ENCODE peak calls at places on chromosomes 13 and 19, in six cellular contexts. U is tibial nerve, Z is uterus, V is cardiac muscle cell, M is breast epithelium, J is adipocyte. N is an unnamed sample.

GRCh38 chr13:83827338-83827737 is 54.9 kb downstream of the SLITRK1 start:
- DNase-seq in M (no peak), Z (no peak), U (no peak), J (no peak), V (no peak), N (no peak)

GRCh38 chr19:474126-475078 is 13.6 kb upstream of the SHC2 start:
- DNase-seq in V (no peak), Z (no peak), J (no peak), M (no peak), U (no peak), N (no peak)

GRCh38 chr13:72677431-72677830 is 50.0 kb downstream of the MZT1 start:
- DNase-seq in V (no peak), U (no peak), Z (no peak), M (no peak), J (no peak), N (no peak)

GRCh38 chr19:55626350-55626749 is 2.0 kb upstream of the ZNF784 start:
- DNase-seq in U (no peak), J (no peak), Z (no peak), V (no peak), M (no peak), N (peak; percentile 87)

GRCh38 chr19:35140898-35141626 is 2.0 kb upstream of the FXYD7 start:
- DNase-seq in M (peak; percentile 93), J (peak; percentile 93), U (peak; percentile 94), V (peak; percentile 94), Z (peak; percentile 97), N (peak; percentile 90)

GRCh38 chr13:103277099-103277498 is 210.9 kb upstream of the SLC10A2 start:
- DNase-seq in M (no peak), U (no peak), Z (no peak), V (no peak), J (no peak), N (no peak)

GRCh38 chr19:4310247-4311121 is 6.1 kb downstream of the FSD1 start:
- DNase-seq in V (no peak), Z (no peak), J (no peak), M (no peak), U (no peak), N (no peak)

GRCh38 chr13:36673838-36674326 is at the start of gene SERTM1:
- DNase-seq in U (no peak), M (no peak), Z (peak; percentile 74), V (peak; percentile 82), J (peak; percentile 47), N (no peak)

GRCh38 chr13:62829476-62829875 is 1413.8 kb upstream of the PCDH20 start:
- DNase-seq in U (no peak), Z (no peak), J (no peak), V (no peak), M (no peak), N (no peak)

GRCh38 chr19:9935409-9936062 is 779 bp downstream of the OLFM2 start:
- DNase-seq in U (no peak), V (no peak), Z (peak; percentile 21), M (no peak), J (peak; percentile 36), N (no peak)

GRCh38 chr13:84844473-84844872 is 954.7 kb downstream of the SLITRK6 start:
- DNase-seq in V (peak; percentile 20), M (no peak), Z (no peak), J (peak; percentile 54), U (no peak), N (no peak)

GRCh38 chr13:43129021-43129420 is 105.6 kb downstream of the DNAJC15 start:
- DNase-seq in M (no peak), J (no peak), Z (no peak), U (no peak), V (no peak), N (no peak)

GRCh38 chr19:49691243-49692101 is 556 bp downstream of the CPT1C start:
- DNase-seq in V (peak; percentile 85), J (peak; percentile 90), Z (peak; percentile 73), M (no peak), U (no peak), N (no peak)

GRCh38 chr13:106083620-106084350 is 451.7 kb downstream of the EFNB2 start:
- DNase-seq in Z (no peak), J (peak; percentile 69), M (no peak), U (no peak), V (peak; percentile 31), N (no peak)

GRCh38 chr19:618674-619285 is 14.6 kb downstream of the POLRMT start:
- DNase-seq in M (no peak), U (no peak), J (no peak), V (no peak), Z (no peak), N (no peak)

GRCh38 chr13:41568990-41569387 is 111.6 kb downstream of the RGCC start:
- DNase-seq in Z (no peak), M (no peak), J (peak; percentile 78), U (no peak), V (no peak), N (no peak)

GRCh38 chr19:41861098-41861768 is 1.2 kb downstream of the RPS19 start:
- DNase-seq in J (peak; percentile 19), M (no peak), U (no peak), Z (no peak), V (no peak), N (no peak)

GRCh38 chr13:31016342-31017325 is 84.2 kb downstream of the TEX26 start:
- DNase-seq in U (no peak), Z (no peak), V (no peak), M (no peak), J (no peak), N (no peak)

GRCh38 chr13:111609631-111610030 is 289.2 kb downstream of the TEX29 start:
- DNase-seq in V (no peak), J (no peak), U (no peak), Z (no peak), M (no peak), N (no peak)

GRCh38 chr13:32407854-32408253 is 20.1 kb downstream of the N4BP2L1 start:
- DNase-seq in J (no peak), V (no peak), M (no peak), U (no peak), Z (no peak), N (no peak)

DNA sequence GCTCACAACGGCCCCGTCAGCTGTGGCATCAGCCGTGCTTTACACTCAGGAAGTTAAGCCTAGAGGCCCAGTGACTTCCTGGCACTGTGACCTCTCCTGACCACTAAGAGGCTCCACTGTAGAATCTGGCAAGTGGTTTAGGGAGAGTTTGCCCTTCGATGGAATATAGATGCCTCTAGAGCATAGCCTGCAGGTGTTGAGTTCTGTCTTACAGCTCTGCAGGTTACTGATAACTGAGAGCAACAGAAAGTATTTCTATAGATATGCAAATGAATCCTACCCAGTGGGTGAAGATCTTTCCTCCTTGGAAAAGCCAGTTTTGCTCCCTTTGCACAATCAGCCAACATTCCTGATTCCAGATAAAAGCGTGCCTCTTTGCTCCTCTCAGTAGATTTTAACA is 35.8 kb downstream of the ATP12A start:
- DNase-seq in J (no peak), Z (no peak), M (no peak), U (no peak), V (peak; percentile 7), N (no peak)
- H3K4me3 ChIP-seq in J (no peak overlapping the region), Z (no peak overlapping the region), M (no peak overlapping the region), U (no peak overlapping the region), V (no peak overlapping the region), N (no peak overlapping the region)

GRCh38 chr19:8208710-8209110 is 460 bp upstream of the CERS4 start:
- DNase-seq in Z (no peak), U (peak; percentile 30), M (peak; percentile 73), J (no peak), V (no peak), N (no peak)

GRCh38 chr19:8209965-8210659 is 942 bp downstream of the CERS4 start:
- DNase-seq in Z (no peak), J (no peak), V (no peak), U (no peak), M (no peak), N (no peak)

GRCh38 chr19:8210660-8211101 is 1.5 kb downstream of the CERS4 start:
- DNase-seq in J (no peak), M (no peak), U (no peak), V (no peak), Z (no peak), N (no peak)

GRCh38 chr19:8208119-8208709 is 956 bp upstream of the CERS4 start:
- DNase-seq in Z (peak; percentile 34), V (no peak), M (no peak), J (peak; percentile 3), U (no peak), N (no peak)

DNA sequence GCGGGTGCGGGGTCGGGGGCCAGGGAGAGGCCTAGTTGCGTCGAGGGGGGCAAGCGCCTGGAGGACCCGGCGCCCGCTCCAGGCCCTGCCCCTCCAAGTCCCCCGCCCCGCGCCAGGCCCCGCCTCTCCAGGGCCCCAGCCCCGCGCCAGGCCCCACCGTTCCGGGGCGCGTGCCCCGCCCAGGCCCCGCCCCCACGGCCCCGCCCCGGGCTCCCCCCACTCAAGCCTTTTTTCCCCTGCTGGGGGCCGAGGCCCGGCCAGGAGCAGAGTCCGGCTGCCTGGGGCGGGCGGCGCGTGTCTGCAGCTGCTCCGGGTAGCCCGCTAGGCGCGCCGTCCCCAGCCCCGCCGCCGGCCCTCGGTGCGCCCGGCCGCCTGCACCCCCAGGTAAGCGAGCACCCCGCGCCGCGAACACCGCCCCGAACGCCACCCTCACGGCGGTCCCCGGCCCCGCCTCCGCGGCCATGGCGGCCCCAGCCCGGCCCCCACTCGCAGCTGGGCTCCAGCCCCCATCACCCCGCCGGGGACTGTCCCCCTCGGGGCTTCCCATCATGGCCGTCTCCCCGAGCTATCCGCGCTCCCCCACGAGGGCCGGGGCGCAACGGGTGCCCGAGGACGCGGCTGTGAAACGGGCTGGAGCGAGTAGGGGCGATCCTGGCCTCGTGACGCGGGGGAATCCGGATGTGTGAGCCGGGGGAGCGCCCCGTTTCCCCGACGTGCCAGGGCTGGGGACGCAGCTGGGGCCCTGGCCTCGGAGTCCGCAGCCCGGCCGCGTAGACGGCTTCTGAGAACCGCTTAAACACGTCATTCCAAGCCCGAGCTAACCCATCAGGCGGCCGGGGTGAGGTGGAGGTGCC is at the start of gene CERS4:
- DNase-seq in M (peak; percentile 76), V (peak; percentile 90), U (peak; percentile 48), Z (peak; percentile 85), J (peak; percentile 78), N (peak; percentile 86)
- H3K4me1 ChIP-seq in M (peaks cover 4% of the 10 kb centered on the region), V (peaks cover 5% of the 10 kb centered on the region), U (peaks cover 8% of the 10 kb centered on the region), Z (peaks cover 7% of the 10 kb centered on the region), J (peaks cover 11% of the 10 kb centered on the region), N (peaks cover 15% of the 10 kb centered on the region)

DNA sequence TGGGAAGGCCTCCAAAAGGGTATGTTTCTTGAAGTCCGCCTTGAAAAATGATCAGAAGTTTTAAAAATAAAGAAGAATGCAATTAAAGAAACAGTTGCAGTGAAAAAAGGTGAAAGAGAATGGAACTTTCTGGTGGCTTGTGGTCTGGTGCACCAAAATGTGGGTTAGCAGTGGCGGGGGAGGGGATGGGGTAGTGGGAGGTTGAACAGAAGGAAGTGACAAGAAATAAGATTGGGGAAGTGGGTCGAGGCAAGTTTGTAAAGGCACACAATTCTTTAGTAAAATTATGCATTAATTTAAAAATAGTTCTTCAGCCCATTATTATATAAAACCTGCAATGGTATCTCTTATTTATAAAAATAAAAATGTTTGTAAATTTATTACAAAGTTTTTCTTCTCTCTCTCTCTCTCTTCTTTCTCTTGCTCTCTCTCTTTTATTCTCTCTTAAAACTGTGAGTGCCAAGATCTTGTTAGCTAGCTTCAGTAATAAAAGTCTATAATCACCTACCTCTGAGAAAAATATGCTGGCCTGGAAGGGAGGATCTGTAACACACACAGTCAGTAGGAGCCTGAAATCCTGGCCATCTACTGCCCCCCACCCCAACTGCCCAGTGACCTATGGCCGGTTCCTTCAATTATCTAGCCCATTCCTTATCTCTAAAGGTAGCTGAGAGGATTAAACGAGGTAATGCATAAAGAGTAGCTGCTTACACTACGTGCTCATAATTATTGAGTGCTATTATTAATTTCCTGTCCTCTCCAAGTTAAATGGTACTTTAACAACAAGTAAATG is 2.2 kb downstream of the LCP1 start:
- DNase-seq in V (no peak), Z (no peak), M (no peak), J (no peak), U (no peak), N (peak; percentile 62)
- H3K36me3 ChIP-seq in V (no peaks in the 10 kb centered on the region), Z (no peaks in the 10 kb centered on the region), M (no peaks in the 10 kb centered on the region), J (no peaks in the 10 kb centered on the region), U (no peaks in the 10 kb centered on the region), N (no peaks in the 10 kb centered on the region)

GRCh38 chr13:52155177-52155576 is 4.2 kb downstream of the NEK3 start:
- DNase-seq in V (no peak), Z (no peak), J (no peak), M (no peak), U (no peak), N (no peak)
- H3K4me3 ChIP-seq in V (no peak overlapping the region), Z (no peak overlapping the region), J (no peak overlapping the region), M (no peak overlapping the region), U (no peak overlapping the region), N (no peak overlapping the region)

N was measured in CD8-positive, alpha-beta memory T cell.